ENCODE peak calls at places on chromosomes 1 and 21, in four cellular contexts. H is GM20000, S is WTC11, P is GM12865. E is an unnamed sample.

GRCh38 chr1:208782186-208782585 is 538.0 kb upstream of the PLXNA2 start:
- DNase-seq in S (no peak), H (no peak), P (peak; percentile 10), E (no peak)

GRCh38 chr1:229459815-229460214 is 25.9 kb upstream of the ACTA1 start:
- DNase-seq in P (no peak), H (no peak), S (no peak), E (no peak)

GRCh38 chr1:182735343-182735742 is 51.0 kb upstream of the RGS8 start:
- DNase-seq in S (no peak), P (no peak), H (no peak), E (no peak)

GRCh38 chr1:25090707-25091422 is 141.4 kb downstream of the SYF2 start:
- DNase-seq in H (no peak), P (no peak), S (no peak), E (no peak)

GRCh38 chr1:238318294-238318908 is 427.7 kb upstream of the ZP4 start:
- DNase-seq in H (no peak), S (no peak), P (no peak), E (no peak)

GRCh38 chr1:51331206-51332100 is 1.1 kb upstream of the TTC39A start:
- DNase-seq in S (no peak), H (peak; percentile 79), P (peak; percentile 50), E (no peak)

GRCh38 chr1:94591791-94592565 is 50.4 kb upstream of the F3 start:
- DNase-seq in H (no peak), P (no peak), S (no peak), E (no peak)

GRCh38 chr21:37886726-37887309 is 29.4 kb downstream of the KCNJ6 start:
- DNase-seq in H (no peak), P (no peak), S (no peak), E (no peak)

GRCh38 chr21:27021801-27022200 is 54.9 kb upstream of the ADAMTS5 start:
- DNase-seq in P (no peak), H (no peak), S (no peak), E (no peak)

GRCh38 chr21:38614558-38614957 is 116.3 kb upstream of the ERG start:
- DNase-seq in H (no peak), P (no peak), S (no peak), E (no peak)

GRCh38 chr1:238141295-238141694 is 250.6 kb upstream of the ZP4 start:
- DNase-seq in P (no peak), S (no peak), H (no peak), E (no peak)

GRCh38 chr1:58566339-58566738 is 10.7 kb downstream of the TACSTD2 start:
- DNase-seq in P (no peak), H (no peak), S (no peak), E (no peak)

GRCh38 chr1:106937104-106937503 is 119.4 kb upstream of the PRMT6 start:
- DNase-seq in S (no peak), P (no peak), H (no peak), E (no peak)

GRCh38 chr1:190168893-190169292 is 308.8 kb downstream of the BRINP3 start:
- DNase-seq in S (no peak), H (no peak), P (no peak), E (no peak)

GRCh38 chr1:171422489-171422888 is 62.8 kb upstream of the PRRC2C start:
- DNase-seq in H (no peak), S (no peak), P (no peak), E (no peak)

GRCh38 chr1:22080184-22080583 is 27.7 kb downstream of the CDC42 start:
- DNase-seq in S (no peak), H (no peak), P (peak; percentile 32), E (no peak)

GRCh38 chr1:171663854-171664550 is 11.5 kb upstream of the MYOC start:
- DNase-seq in P (no peak), H (no peak), S (no peak), E (no peak)

GRCh38 chr1:20700636-20701215 is 17.1 kb downstream of the KIF17 start:
- DNase-seq in P (no peak), S (no peak), H (no peak), E (no peak)

GRCh38 chr1:216898801-216899200 is 175.6 kb upstream of the ESRRG start:
- DNase-seq in H (no peak), S (no peak), P (no peak), E (no peak)

GRCh38 chr1:85397490-85398044 is 67.4 kb downstream of the DDAH1 start:
- DNase-seq in P (no peak), S (no peak), H (no peak), E (no peak)

GRCh38 chr1:179809506-179810366 is 66.6 kb downstream of the FAM163A start:
- DNase-seq in H (peak; percentile 73), S (peak; percentile 75), P (peak; percentile 81), E (peak; percentile 66)

GRCh38 chr1:151946366-151946764 is 37.1 kb upstream of the THEM4 start:
- DNase-seq in P (no peak), H (no peak), S (no peak), E (no peak)

GRCh38 chr21:43864313-43864805 is 664 bp upstream of the AGPAT3 start:
- DNase-seq in H (peak; percentile 74), S (peak; percentile 67), P (peak; percentile 60), E (peak; percentile 48)

GRCh38 chr1:17885663-17886062 is 130.5 kb downstream of the ACTL8 start:
- DNase-seq in S (no peak), H (no peak), P (no peak), E (no peak)

GRCh38 chr1:117613249-117613968 is 7.6 kb downstream of the TENT5C start:
- DNase-seq in S (no peak), P (no peak), H (no peak), E (no peak)

GRCh38 chr1:224223819-224224714 is 41.0 kb downstream of the DEGS1 start:
- DNase-seq in S (no peak), H (no peak), P (no peak), E (no peak)

GRCh38 chr1:93753766-93754763 is 72.4 kb upstream of the BCAR3 start:
- DNase-seq in S (no peak), H (no peak), P (no peak), E (no peak)

GRCh38 chr1:45679123-45679522 is 7.2 kb downstream of the GPBP1L1 start:
- DNase-seq in P (no peak), S (no peak), H (no peak), E (no peak)

GRCh38 chr1:2611034-2611501 is 21.7 kb downstream of the MMEL1 start:
- DNase-seq in S (peak; percentile 73), H (no peak), P (no peak), E (peak; percentile 53)

GRCh38 chr1:16462773-16463330 is 22.3 kb downstream of the NECAP2 start:
- DNase-seq in S (no peak), P (no peak), H (no peak), E (no peak)

GRCh38 chr1:150221552-150221951 is 14.4 kb downstream of the ANP32E start:
- DNase-seq in S (no peak), P (peak; percentile 29), H (no peak), E (no peak)

GRCh38 chr1:104018922-104019674 is 269.4 kb downstream of the AMY1C start:
- DNase-seq in P (no peak), S (peak; percentile 15), H (no peak), E (no peak)

GRCh38 chr1:202892501-202892900 is 3.6 kb upstream of the RABIF start:
- DNase-seq in H (no peak), S (no peak), P (no peak), E (no peak)

GRCh38 chr1:64004451-64004850 is 199.0 kb upstream of the UBE2U start:
- DNase-seq in S (peak; percentile 20), P (no peak), H (no peak), E (no peak)

GRCh38 chr1:59014827-59015226 is 231.0 kb upstream of the JUN start:
- DNase-seq in P (no peak), S (no peak), H (no peak), E (no peak)

GRCh38 chr1:207316622-207317510 is 4.6 kb upstream of the CD55 start:
- DNase-seq in P (no peak), S (no peak), H (no peak), E (no peak)

GRCh38 chr1:226687476-226687875 is 51.6 kb downstream of the ITPKB start:
- DNase-seq in S (no peak), H (no peak), P (no peak), E (no peak)
- TF ChIP-seq CTCF in S (no peak), H (no peak), P (peak; percentile 30), E (peak; percentile 32)

GRCh38 chr1:198107041-198107440 is 49.8 kb upstream of the NEK7 start:
- DNase-seq in H (no peak), P (no peak), S (no peak), E (no peak)

GRCh38 chr1:198108646-198109045 is 48.2 kb upstream of the NEK7 start:
- DNase-seq in P (no peak), S (no peak), H (no peak), E (no peak)

GRCh38 chr1:198109316-198109715 is 47.5 kb upstream of the NEK7 start:
- DNase-seq in H (no peak), P (no peak), S (no peak), E (no peak)

GRCh38 chr1:198105185-198105584 is 51.6 kb upstream of the NEK7 start:
- DNase-seq in P (no peak), H (no peak), S (no peak), E (no peak)

GRCh38 chr1:198106007-198106406 is 50.8 kb upstream of the NEK7 start:
- DNase-seq in H (no peak), P (no peak), S (no peak), E (no peak)
- TF ChIP-seq CTCF in H (no peak), P (no peak), S (no peak), E (no peak)

GRCh38 chr1:155859234-155859829 is at the start of gene SYT11:
- DNase-seq in H (peak; percentile 92), P (peak; percentile 98), S (peak; percentile 94), E (peak; percentile 94)
- TF ChIP-seq CTCF in H (no peak), P (no peak), S (no peak), E (peak; percentile 8)

GRCh38 chr1:19091539-19091938 is 118.5 kb downstream of the UBR4 start:
- DNase-seq in H (no peak), S (no peak), P (no peak), E (no peak)

GRCh38 chr1:19100008-19100407 is 110.1 kb downstream of the UBR4 start:
- DNase-seq in H (no peak), S (no peak), P (no peak), E (no peak)

GRCh38 chr1:19101244-19101643 is 108.8 kb downstream of the UBR4 start:
- DNase-seq in H (no peak), P (no peak), S (no peak), E (no peak)

GRCh38 chr1:19096990-19097389 is 113.1 kb downstream of the UBR4 start:
- DNase-seq in H (no peak), P (no peak), S (no peak), E (no peak)

GRCh38 chr1:19096036-19096833 is 113.8 kb downstream of the UBR4 start:
- DNase-seq in P (no peak), H (no peak), S (no peak), E (peak; percentile 29)
- TF ChIP-seq CTCF in P (peak; percentile 15), H (no peak), S (no peak), E (peak; percentile 56)

E was measured in psoas muscle.